ENCODE peak calls at places on chromosomes 11 and 22, in four cellular contexts. F, W, O and D are unnamed samples.

GRCh38 chr11:96074551-96075309 is 150.8 kb upstream of the MTMR2 start:
- DNase-seq in F (no peak), W (no peak), O (peak), D (no peak)

GRCh38 chr22:48905206-48905975 is 922.3 kb downstream of the BRD1 start:
- DNase-seq in F (no peak), W (peak), O (no peak), D (no peak)

GRCh38 chr11:29534831-29535230 is 482.0 kb downstream of the KCNA4 start:
- DNase-seq in F (no peak), W (no peak), O (no peak), D (no peak)

GRCh38 chr11:1486054-1486825 is at the start of gene MOB2:
- DNase-seq in F (no peak), W (peak), O (peak), D (no peak)

GRCh38 chr11:46207270-46207669 is 70.2 kb upstream of the CREB3L1 start:
- DNase-seq in F (no peak), W (no peak), O (no peak), D (no peak)

GRCh38 chr11:115132829-115133228 is 371.4 kb downstream of the CADM1 start:
- DNase-seq in F (no peak), W (no peak), O (no peak), D (peak)

GRCh38 chr22:36336246-36337182 is 51.3 kb downstream of the MYH9 start:
- DNase-seq in F (no peak), W (peak), O (no peak), D (no peak)

GRCh38 chr11:45765836-45766235 is 39.1 kb upstream of the SLC35C1 start:
- DNase-seq in F (no peak), W (no peak), O (no peak), D (no peak)

GRCh38 chr11:122797651-122798050 is 40.6 kb upstream of the CRTAM start:
- DNase-seq in F (no peak), W (no peak), O (no peak), D (no peak)

GRCh38 chr11:5621580-5621979 is 3.2 kb upstream of the TRIM34 start:
- DNase-seq in F (no peak), W (no peak), O (no peak), D (no peak)

GRCh38 chr11:113894421-113894996 is 10.1 kb upstream of the HTR3B start:
- DNase-seq in F (no peak), W (no peak), O (no peak), D (peak)

GRCh38 chr22:44325718-44326548 is 13.2 kb upstream of the SHISAL1 start:
- DNase-seq in F (no peak), W (no peak), O (no peak), D (no peak)
- TF ChIP-seq CTCF in F (no peak), W (no peak), O (no peak), D (no peak)

GRCh38 chr11:119608201-119608600 is 120.8 kb downstream of the NECTIN1 start:
- DNase-seq in F (no peak), W (no peak), O (no peak), D (no peak)

GRCh38 chr11:119607726-119608125 is 121.3 kb downstream of the NECTIN1 start:
- DNase-seq in F (no peak), W (no peak), O (no peak), D (no peak)

GRCh38 chr11:119605137-119605675 is 123.8 kb downstream of the NECTIN1 start:
- DNase-seq in F (no peak), W (no peak), O (no peak), D (no peak)

GRCh38 chr11:119599864-119600593 is 129.0 kb downstream of the NECTIN1 start:
- DNase-seq in F (no peak), W (no peak), O (no peak), D (no peak)

GRCh38 chr11:119602745-119603373 is 126.1 kb downstream of the NECTIN1 start:
- DNase-seq in F (no peak), W (no peak), O (peak), D (no peak)
- TF ChIP-seq CTCF in F (peak), W (no peak), O (no peak), D (no peak)

GRCh38 chr22:44091021-44091721 is 67.1 kb downstream of the PARVB start:
- DNase-seq in F (no peak), W (peak), O (peak), D (peak)
- TF ChIP-seq CTCF in F (peak), W (no peak), O (no peak), D (peak)

GRCh38 chr22:38129856-38130255 is 19.4 kb upstream of the BAIAP2L2 start:
- DNase-seq in F (no peak), W (no peak), O (no peak), D (no peak)

GRCh38 chr22:38133331-38133730 is 22.8 kb upstream of the BAIAP2L2 start:
- DNase-seq in F (no peak), W (no peak), O (no peak), D (no peak)

GRCh38 chr22:38132794-38133193 is 22.3 kb upstream of the BAIAP2L2 start:
- DNase-seq in F (no peak), W (peak), O (no peak), D (no peak)

GRCh38 chr22:38131399-38131798 is 20.9 kb upstream of the BAIAP2L2 start:
- DNase-seq in F (no peak), W (no peak), O (no peak), D (no peak)

GRCh38 chr22:38132136-38132535 is 21.7 kb upstream of the BAIAP2L2 start:
- DNase-seq in F (no peak), W (no peak), O (no peak), D (no peak)
- TF ChIP-seq CTCF in F (no peak), W (no peak), O (no peak), D (no peak)